ENCODE peak calls at places on chromosomes 12 and 14, in eight cellular contexts. B is PC-3; W is kidney; X is BE2C; G is psoas muscle; Q is activated T-cell treated with anti-CD3 and anti-CD28 coated beads, Interleukin-2, amount 50 U/mL, for 72 hours; J is effector CD4-positive, alpha-beta T cell; D is cardiac muscle cell. V is an unnamed sample.

GRCh38 chr12:6280053-6280469 is 30.4 kb upstream of the PLEKHG6 start:
- DNase-seq in B (peak; percentile 95), W (peak; percentile 84), D (peak; percentile 90), J (no peak), X (no peak), G (peak; percentile 37), Q (no peak), V (no peak)

GRCh38 chr12:59615392-59616165 is 19.8 kb downstream of the SLC16A7 start:
- DNase-seq in D (no peak), W (no peak), X (peak; percentile 35), G (no peak), B (no peak), Q (no peak), J (no peak), V (no peak)

GRCh38 chr12:46919666-46920065 is 93.9 kb upstream of the SLC38A4 start:
- DNase-seq in X (no peak), B (no peak), G (no peak), W (no peak), J (no peak), D (no peak), Q (no peak), V (no peak)

GRCh38 chr14:93195316-93195999 is 10.3 kb downstream of the LYSET start:
- DNase-seq in X (no peak), J (no peak), D (no peak), B (no peak), W (no peak), G (no peak), Q (no peak), V (no peak)

GRCh38 chr12:94277426-94278000 is 129.1 kb downstream of the PLXNC1 start:
- DNase-seq in B (no peak), X (no peak), G (no peak), Q (no peak), W (no peak), D (peak; percentile 66), J (no peak), V (no peak)

GRCh38 chr12:110972870-110973269 is 52.5 kb upstream of the MYL2 start:
- DNase-seq in Q (no peak), D (no peak), X (no peak), B (no peak), G (no peak), W (no peak), J (no peak), V (no peak)

GRCh38 chr14:44775248-44775647 is 186.5 kb downstream of the KLHL28 start:
- DNase-seq in B (peak; percentile 24), G (no peak), W (no peak), Q (no peak), J (no peak), D (no peak), X (no peak), V (no peak)

GRCh38 chr14:100593751-100594624 is 6.8 kb upstream of the BEGAIN start:
- DNase-seq in G (peak; percentile 5), J (no peak), B (no peak), X (peak; percentile 4), W (peak; percentile 41), Q (no peak), D (no peak), V (no peak)

GRCh38 chr12:6211421-6211869 is 11.2 kb downstream of the CD9 start:
- DNase-seq in W (no peak), Q (no peak), B (no peak), J (no peak), D (no peak), G (no peak), X (no peak), V (no peak)

GRCh38 chr12:120241561-120242274 is 23.8 kb downstream of the PXN start:
- DNase-seq in D (no peak), G (no peak), J (no peak), X (no peak), B (no peak), Q (no peak), W (peak; percentile 88), V (no peak)

GRCh38 chr12:116370004-116370404 is 92.5 kb upstream of the MED13L start:
- DNase-seq in D (peak; percentile 89), J (no peak), W (no peak), Q (no peak), B (no peak), X (no peak), G (no peak), V (no peak)

GRCh38 chr14:100041274-100041673 is 23.9 kb upstream of the EVL start:
- DNase-seq in X (no peak), W (no peak), J (no peak), Q (no peak), B (no peak), D (peak; percentile 19), G (no peak), V (no peak)

GRCh38 chr12:89439946-89440345 is 84.7 kb downstream of the GALNT4 start:
- DNase-seq in B (peak; percentile 31), Q (no peak), W (no peak), D (peak; percentile 33), G (no peak), X (no peak), J (no peak), V (no peak)

GRCh38 chr14:92471919-92472318 is 41.7 kb upstream of the RIN3 start:
- DNase-seq in J (no peak), G (no peak), B (peak; percentile 80), W (no peak), D (peak; percentile 71), X (no peak), Q (no peak), V (no peak)

GRCh38 chr14:85218982-85219381 is 311.0 kb upstream of the FLRT2 start:
- DNase-seq in D (no peak), Q (no peak), G (no peak), J (no peak), X (no peak), W (no peak), B (no peak), V (no peak)

V was measured in effector memory CD8-positive, alpha-beta T cell.